ENCODE peak calls at places on chromosomes 16 and 17, in six cellular contexts. T, R, C, A, M and W are unnamed samples.

GRCh38 chr17:59783221-59784016 is 76.0 kb downstream of the VMP1 start:
- DNase-seq in T (peak), R (peak), C (no peak), A (no peak), M (no peak), W (peak)

GRCh38 chr16:85856585-85856984 is 42.4 kb upstream of the IRF8 start:
- DNase-seq in T (no peak), R (no peak), C (no peak), A (no peak), M (no peak), W (no peak)

GRCh38 chr16:67406628-67407027 is 9.6 kb downstream of the ZDHHC1 start:
- DNase-seq in T (peak), R (no peak), C (no peak), A (peak), M (no peak), W (peak)

GRCh38 chr16:54783226-54783625 is 147.4 kb upstream of the IRX5 start:
- DNase-seq in T (no peak), R (no peak), C (no peak), A (no peak), M (no peak), W (no peak)

GRCh38 chr17:82152556-82153294 is 54.7 kb upstream of the FASN start:
- DNase-seq in T (no peak), R (no peak), C (no peak), A (no peak), M (no peak), W (no peak)

GRCh38 chr16:3454093-3454492 is 10.6 kb downstream of the NAA60 start:
- DNase-seq in T (peak), R (no peak), C (no peak), A (no peak), M (no peak), W (peak)

GRCh38 chr17:8692916-8693315 is 51.7 kb downstream of the CCDC42 start:
- DNase-seq in T (no peak), R (peak), C (no peak), A (no peak), M (no peak), W (no peak)

GRCh38 chr17:56543280-56543679 is 50.2 kb upstream of the NOG start:
- DNase-seq in T (no peak), R (no peak), C (no peak), A (no peak), M (no peak), W (no peak)

GRCh38 chr16:19286827-19287226 is 1.3 kb downstream of the CLEC19A start:
- DNase-seq in T (no peak), R (no peak), C (no peak), A (no peak), M (no peak), W (no peak)

GRCh38 chr16:28297308-28297707 is 5.0 kb downstream of the SBK1 start:
- DNase-seq in T (no peak), R (no peak), C (no peak), A (no peak), M (no peak), W (no peak)

GRCh38 chr17:3690094-3690715 is 5.8 kb downstream of the P2RX5 start:
- DNase-seq in T (no peak), R (no peak), C (no peak), A (no peak), M (no peak), W (no peak)

GRCh38 chr17:61536417-61536955 is 54.5 kb downstream of the NACA2 start:
- DNase-seq in T (no peak), R (peak), C (no peak), A (no peak), M (no peak), W (peak)

GRCh38 chr17:7655541-7655840 is 4.8 kb downstream of the ATP1B2 start:
- DNase-seq in T (no peak), R (no peak), C (no peak), A (no peak), M (no peak), W (no peak)

GRCh38 chr17:64230551-64231408 is 32.3 kb downstream of the TEX2 start:
- DNase-seq in T (peak), R (peak), C (no peak), A (peak), M (no peak), W (peak)

GRCh38 chr16:1221628-1222552 is 3.2 kb downstream of the TPSG1 start:
- DNase-seq in T (peak), R (no peak), C (no peak), A (no peak), M (no peak), W (no peak)

GRCh38 chr16:84240455-84240854 is 643 bp upstream of the KCNG4 start:
- DNase-seq in T (no peak), R (no peak), C (no peak), A (no peak), M (no peak), W (no peak)

GRCh38 chr16:21599994-21600773 is 807 bp downstream of the METTL9 start:
- DNase-seq in T (peak), R (peak), C (no peak), A (no peak), M (no peak), W (peak)

GRCh38 chr17:82332669-82333278 is 792 bp downstream of the SECTM1 start:
- DNase-seq in T (peak), R (no peak), C (no peak), A (no peak), M (no peak), W (peak)

GRCh38 chr17:72030067-72030899 is 90.5 kb upstream of the SOX9 start:
- DNase-seq in T (peak), R (peak), C (peak), A (peak), M (no peak), W (peak)